ENCODE peak calls at places on chromosomes 4 and X, in five cellular contexts. U, S, O, V and N are unnamed samples.

GRCh38 chr4:124090007-124090406 is 622.5 kb downstream of the ANKRD50 start:
- DNase-seq in U (no peak), S (no peak), O (no peak), V (no peak), N (no peak)

GRCh38 chr4:138390286-138390685 is 148.1 kb upstream of the SLC7A11 start:
- DNase-seq in U (no peak), S (no peak), O (no peak), V (no peak), N (no peak)

GRCh38 chrX:119622356-119623232 is 16.4 kb upstream of the NKRF start:
- DNase-seq in U (no peak), S (no peak), O (no peak), V (peak), N (peak)

GRCh38 chr4:98887137-98887536 is 41.8 kb downstream of the EIF4E start:
- DNase-seq in U (no peak), S (no peak), O (no peak), V (no peak), N (no peak)

GRCh38 chr4:22427676-22428075 is 88.2 kb downstream of the ADGRA3 start:
- DNase-seq in U (peak), S (no peak), O (peak), V (peak), N (no peak)

GRCh38 chr4:6491235-6491634 is 18.8 kb upstream of the PPP2R2C start:
- DNase-seq in U (no peak), S (no peak), O (no peak), V (no peak), N (no peak)

GRCh38 chr4:177308842-177309524 is 691 bp upstream of the NEIL3 start:
- DNase-seq in U (peak), S (no peak), O (no peak), V (no peak), N (no peak)

GRCh38 chrX:152949114-152949513 is 44.8 kb downstream of the PNMA5 start:
- DNase-seq in U (no peak), S (no peak), O (no peak), V (no peak), N (no peak)

GRCh38 chr4:176964116-176964691 is 171.5 kb upstream of the VEGFC start:
- DNase-seq in U (no peak), S (no peak), O (no peak), V (no peak), N (no peak)

GRCh38 chrX:123959281-123960063 is 2.0 kb upstream of the STAG2 start:
- DNase-seq in U (peak), S (peak), O (no peak), V (peak), N (peak)